ENCODE peak calls at places on chromosomes 6 and 20, in eight cellular contexts. G is activated naive CD4-positive, alpha-beta T cell treated with anti-CD3 and anti-CD28 coated beads, Interleukin-2, amount 50 U/mL, for 16 hours; O is stimulated activated CD4-positive, alpha-beta T cell treated with anti-CD3 and anti-CD28 coated beads, Interleukin-12 subunit alpha, Interleukin-12 subunit beta, amount 100 ng/mL, for 4 hours; C is activated naive CD8-positive, alpha-beta T cell treated with anti-CD3 and anti-CD28 coated beads, Interleukin-2, amount 50 U/mL, for 24 hours; K is Caki2; R is Right ventricle myocardium inferior; T is NCI-H2081; X is GM12891. F is an unnamed sample.

GRCh38 chr6:154408906-154409500 is 52.4 kb upstream of the IPCEF1 start:
- DNase-seq in G (no peak), R (no peak), K (peak), C (no peak), X (peak), T (no peak), O (no peak), F (no peak)

GRCh38 chr6:4225207-4225872 is 90.0 kb upstream of the ECI2 start:
- DNase-seq in T (no peak), G (no peak), K (peak), R (no peak), O (no peak), X (no peak), C (no peak), F (no peak)

GRCh38 chr20:16699287-16699686 is 30.5 kb upstream of the SNRPB2 start:
- DNase-seq in X (no peak), K (no peak), G (no peak), R (no peak), C (no peak), O (no peak), T (no peak), F (no peak)

GRCh38 chr20:22998476-22998875 is 36.6 kb upstream of the SSTR4 start:
- DNase-seq in K (no peak), X (no peak), C (no peak), R (no peak), T (no peak), O (no peak), G (no peak), F (no peak)

GRCh38 chr6:112253505-112253841 is 894 bp downstream of the LAMA4 start:
- DNase-seq in T (peak), G (no peak), X (no peak), O (no peak), C (peak), K (no peak), R (no peak), F (no peak)

GRCh38 chr20:5085380-5085779 is 34.4 kb downstream of the PCNA start:
- DNase-seq in X (no peak), G (no peak), O (no peak), K (no peak), R (peak), T (no peak), C (no peak), F (no peak)

GRCh38 chr6:25709761-25710160 is 44.8 kb upstream of the SLC17A4 start:
- DNase-seq in G (no peak), C (no peak), X (no peak), R (no peak), O (no peak), K (no peak), T (no peak), F (no peak)

GRCh38 chr6:132764370-132764769 is 6.7 kb upstream of the VNN2 start:
- DNase-seq in G (no peak), O (no peak), C (no peak), R (no peak), T (no peak), X (no peak), K (peak), F (no peak)

GRCh38 chr6:105882071-105882803 is 203.9 kb upstream of the PRDM1 start:
- DNase-seq in G (no peak), T (no peak), O (no peak), R (no peak), K (no peak), C (no peak), X (no peak), F (no peak)

GRCh38 chr6:134105903-134106302 is 53.5 kb upstream of the SLC2A12 start:
- DNase-seq in R (no peak), G (no peak), O (no peak), C (no peak), X (no peak), K (peak), T (no peak), F (no peak)

GRCh38 chr6:156821707-156822106 is 44.5 kb downstream of the ARID1B start:
- DNase-seq in K (no peak), R (no peak), O (no peak), X (no peak), G (no peak), T (no peak), C (no peak), F (no peak)

GRCh38 chr6:166697113-166697512 is 70.1 kb upstream of the RPS6KA2 start:
- DNase-seq in O (no peak), K (no peak), T (no peak), R (no peak), X (no peak), G (no peak), C (no peak), F (peak)

GRCh38 chr6:117549606-117550005 is 52.7 kb downstream of the GOPC start:
- DNase-seq in X (no peak), R (no peak), G (no peak), C (no peak), K (no peak), O (no peak), T (no peak), F (no peak)

GRCh38 chr6:41278699-41279405 is 7.6 kb downstream of the TREM1 start:
- DNase-seq in C (peak), G (peak), X (peak), R (no peak), K (peak), O (peak), T (peak), F (peak)

GRCh38 chr6:136962661-136963060 is 40.6 kb downstream of the SLC35D3 start:
- DNase-seq in C (no peak), G (no peak), R (no peak), T (peak), X (no peak), K (no peak), O (no peak), F (no peak)

GRCh38 chr6:102918161-102918560 is 1524.7 kb downstream of the GRIK2 start:
- DNase-seq in C (no peak), O (no peak), K (no peak), G (no peak), T (no peak), X (no peak), R (no peak), F (no peak)

GRCh38 chr6:37459981-37460800 is 27.2 kb downstream of the CMTR1 start:
- DNase-seq in R (no peak), T (peak), K (no peak), G (no peak), C (no peak), X (no peak), O (no peak), F (no peak)

GRCh38 chr20:62119591-62120364 is 2.5 kb upstream of the LSM14B start:
- DNase-seq in X (no peak), C (no peak), G (no peak), O (no peak), K (no peak), R (no peak), T (no peak), F (no peak)